ENCODE peak calls at places on chromosomes 16 and 17, in six cellular contexts. M is ovary; Z is pancreas; N is CD4-positive, CD25-positive, alpha-beta regulatory T cell; C is sigmoid colon; D is heart left ventricle. J is an unnamed sample.

GRCh38 chr17:60557805-60558204 is 31.8 kb upstream of the APPBP2 start:
- DNase-seq in M (no peak), Z (no peak), N (peak; percentile 11), C (no peak), D (no peak), J (no peak)

GRCh38 chr17:12927541-12928425 is 90.0 kb downstream of the ELAC2 start:
- DNase-seq in M (peak; percentile 44), Z (no peak), N (no peak), C (no peak), D (no peak), J (no peak)

GRCh38 chr16:3637371-3637923 is 17.0 kb upstream of the DNASE1 start:
- DNase-seq in M (no peak), Z (no peak), N (peak; percentile 75), C (peak; percentile 28), D (no peak), J (peak; percentile 24)

GRCh38 chr16:65769055-65769465 is 597.4 kb upstream of the CDH5 start:
- DNase-seq in M (no peak), Z (no peak), N (no peak), C (no peak), D (no peak), J (no peak)

GRCh38 chr17:65548570-65548969 is 12.9 kb downstream of the AXIN2 start:
- DNase-seq in M (no peak), Z (no peak), N (no peak), C (no peak), D (no peak), J (no peak)

GRCh38 chr16:11946433-11946832 is 4.6 kb upstream of the NPIPB2 start:
- DNase-seq in M (no peak), Z (no peak), N (no peak), C (no peak), D (no peak), J (no peak)

GRCh38 chr16:58843675-58844074 is 109.6 kb upstream of the GOT2 start:
- DNase-seq in M (no peak), Z (no peak), N (no peak), C (no peak), D (no peak), J (no peak)

GRCh38 chr17:15260376-15261062 is 4.6 kb downstream of the PMP22 start:
- DNase-seq in M (peak; percentile 96), Z (peak; percentile 92), N (peak; percentile 48), C (peak; percentile 97), D (peak; percentile 95), J (peak; percentile 38)

GRCh38 chr17:78890111-78890897 is 12.7 kb downstream of the CEP295NL start:
- DNase-seq in M (no peak), Z (no peak), N (peak; percentile 85), C (peak; percentile 80), D (peak; percentile 86), J (peak; percentile 60)

GRCh38 chr16:17590711-17591654 is 120.2 kb upstream of the XYLT1 start:
- DNase-seq in M (no peak), Z (no peak), N (peak; percentile 49), C (no peak), D (no peak), J (peak; percentile 64)

GRCh38 chr16:30528799-30529457 is 2.6 kb upstream of the ZNF768 start:
- DNase-seq in M (no peak), Z (no peak), N (no peak), C (no peak), D (no peak), J (no peak)

GRCh38 chr17:72407336-72408121 is 286.7 kb downstream of the SOX9 start:
- DNase-seq in M (peak; percentile 54), Z (no peak), N (no peak), C (peak; percentile 80), D (no peak), J (no peak)

GRCh38 chr17:37276475-37276874 is 99.3 kb upstream of the C17orf78 start:
- DNase-seq in M (no peak), Z (no peak), N (no peak), C (no peak), D (no peak), J (no peak)

GRCh38 chr16:23027386-23027785 is 121.9 kb downstream of the USP31 start:
- DNase-seq in M (no peak), Z (no peak), N (no peak), C (no peak), D (no peak), J (no peak)

GRCh38 chr17:72725432-72726068 is 366.9 kb downstream of the SLC39A11 start:
- DNase-seq in M (peak; percentile 55), Z (peak; percentile 74), N (peak; percentile 61), C (no peak), D (no peak), J (no peak)

GRCh38 chr17:74635418-74635817 is 11.9 kb upstream of the CD300E start:
- DNase-seq in M (no peak), Z (no peak), N (no peak), C (no peak), D (no peak), J (no peak)

GRCh38 chr16:57377080-57377841 is 5.0 kb downstream of the CX3CL1 start:
- DNase-seq in M (no peak), Z (no peak), N (peak; percentile 7), C (no peak), D (no peak), J (no peak)

GRCh38 chr16:79278506-79278905 is 322.0 kb downstream of the MAF start:
- DNase-seq in M (no peak), Z (no peak), N (peak; percentile 94), C (no peak), D (no peak), J (peak; percentile 82)

GRCh38 chr17:58343131-58343530 is 8.9 kb downstream of the SUPT4H1 start:
- DNase-seq in M (no peak), Z (peak; percentile 2), N (no peak), C (no peak), D (no peak), J (no peak)
- H3K4me1 ChIP-seq in M (no peaks in the 10 kb centered on the region), Z (no peaks in the 10 kb centered on the region), N (peaks cover 83% of the 10 kb centered on the region), C (peaks cover 11% of the 10 kb centered on the region), D (no peaks in the 10 kb centered on the region), J (peaks cover 100% of the 10 kb centered on the region)

GRCh38 chr16:64131423-64131822 is 990.4 kb downstream of the CDH11 start:
- DNase-seq in M (no peak), Z (no peak), N (no peak), C (no peak), D (peak; percentile 35), J (no peak)
- H3K27ac ChIP-seq in M (no peak overlapping the region), Z (no peak overlapping the region), N (no peak overlapping the region), C (no peak overlapping the region), D (no peak overlapping the region), J (no peak overlapping the region)

DNA sequence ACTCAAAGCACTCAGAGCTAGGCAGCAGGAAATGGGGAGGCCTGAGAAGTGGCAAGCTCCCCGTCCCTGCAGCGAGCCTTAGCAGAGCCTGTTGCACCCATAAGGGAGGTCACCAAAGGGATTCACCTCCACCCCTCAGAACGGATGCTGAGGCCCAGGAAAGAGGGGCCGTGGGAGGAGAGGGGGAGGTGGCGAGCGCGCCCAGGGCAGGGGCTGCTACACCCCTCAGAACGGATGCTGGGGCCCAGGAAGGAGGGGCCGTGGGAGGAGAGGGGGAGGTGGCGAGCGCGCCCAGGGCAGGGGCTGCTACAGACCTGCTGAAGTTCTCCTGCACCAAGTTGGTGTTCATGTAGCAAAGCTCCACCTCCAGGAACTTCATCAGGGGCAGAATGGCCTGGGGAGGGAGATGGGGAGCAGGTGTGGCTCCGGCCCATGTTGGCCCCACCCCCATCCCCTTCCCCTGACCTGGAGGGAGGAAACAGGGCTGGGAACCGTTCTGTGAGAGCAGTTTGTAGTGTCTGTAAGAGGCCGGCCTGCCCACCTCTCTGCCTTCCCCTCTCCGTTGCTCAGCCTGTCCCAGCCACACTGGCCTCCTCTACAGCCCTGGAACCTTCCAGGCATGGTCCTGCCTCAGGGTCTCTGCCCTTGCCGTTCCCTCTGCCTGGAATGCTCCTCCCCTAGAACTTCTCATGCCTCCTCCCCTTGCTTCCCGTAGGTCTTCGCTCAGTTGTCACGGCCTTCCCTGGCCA is 11.4 kb downstream of the UNC13D start:
- DNase-seq in M (no peak), Z (peak; percentile 49), N (peak; percentile 70), C (no peak), D (no peak), J (peak; percentile 28)
- H3K4me3 ChIP-seq in M (no peak overlapping the region), Z (no peak overlapping the region), N (peak overlapping the region; percentile 49), C (no peak overlapping the region), D (no peak overlapping the region), J (peak overlapping the region; percentile 31)

DNA sequence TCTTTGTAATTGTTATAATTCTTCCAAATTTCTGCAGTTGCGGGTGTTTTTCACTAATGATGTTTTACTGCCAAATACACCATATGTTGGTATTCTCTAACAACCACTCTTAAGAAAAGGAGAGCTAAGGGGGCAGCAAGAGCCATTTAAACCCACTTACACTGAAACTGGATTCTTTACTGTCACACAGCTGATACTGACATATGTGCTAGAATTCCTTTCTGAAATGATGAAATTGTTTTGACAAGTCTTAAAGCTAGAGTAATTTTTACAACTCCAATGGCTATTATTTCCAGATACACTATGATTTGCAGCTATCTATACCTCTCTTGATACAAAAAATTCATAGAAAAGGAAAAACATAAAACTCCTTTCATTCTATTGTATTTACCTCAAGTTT is 483.1 kb downstream of the CDH11 start:
- DNase-seq in M (no peak), Z (no peak), N (no peak), C (no peak), D (no peak), J (no peak)
- H3K4me1 ChIP-seq in M (no peaks in the 10 kb centered on the region), Z (no peaks in the 10 kb centered on the region), N (no peaks in the 10 kb centered on the region), C (no peaks in the 10 kb centered on the region), D (no peaks in the 10 kb centered on the region), J (no peaks in the 10 kb centered on the region)

DNA sequence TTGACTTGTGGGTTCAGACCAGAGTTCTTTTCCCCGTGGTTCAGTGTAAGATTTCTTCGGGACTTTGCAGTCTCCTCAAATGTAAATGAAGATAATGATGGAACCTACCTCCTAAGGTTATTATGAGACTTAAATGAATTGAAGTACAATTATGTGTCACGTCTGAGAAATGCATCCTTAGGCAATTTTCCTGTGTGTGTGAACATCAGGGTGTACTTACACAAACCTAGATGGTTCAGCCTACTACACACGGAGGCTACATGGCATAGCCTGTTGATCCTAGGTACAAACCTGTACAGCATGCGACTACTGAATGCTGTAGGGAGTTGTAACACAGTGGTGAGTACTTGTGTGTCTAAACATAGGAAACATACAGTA is 1.1 kb upstream of the FAM20A start:
- DNase-seq in M (no peak), Z (no peak), N (no peak), C (no peak), D (no peak), J (no peak)
- H3K27ac ChIP-seq in M (no peak overlapping the region), Z (no peak overlapping the region), N (no peak overlapping the region), C (peak overlapping the region; percentile 40), D (peak overlapping the region; percentile 84), J (no peak overlapping the region)

GRCh38 chr16:87492241-87492635 is 586 bp downstream of the ZCCHC14 start:
- DNase-seq in M (no peak), Z (no peak), N (no peak), C (no peak), D (no peak), J (no peak)
- H3K4me3 ChIP-seq in M (peak overlapping the region; percentile 55), Z (peak overlapping the region; percentile 53), N (no peak overlapping the region), C (peak overlapping the region; percentile 61), D (peak overlapping the region; percentile 58), J (peak overlapping the region; percentile 41)

GRCh38 chr16:56257666-56258359 is 66.5 kb downstream of the GNAO1 start:
- DNase-seq in M (no peak), Z (no peak), N (no peak), C (peak; percentile 72), D (no peak), J (no peak)

GRCh38 chr16:56257260-56257659 is 66.0 kb downstream of the GNAO1 start:
- DNase-seq in M (peak; percentile 69), Z (no peak), N (no peak), C (peak; percentile 97), D (peak; percentile 86), J (no peak)

GRCh38 chr16:56255904-56256303 is 64.6 kb downstream of the GNAO1 start:
- DNase-seq in M (no peak), Z (no peak), N (no peak), C (no peak), D (no peak), J (no peak)

GRCh38 chr16:56247808-56248207 is 56.5 kb downstream of the GNAO1 start:
- DNase-seq in M (no peak), Z (no peak), N (no peak), C (no peak), D (no peak), J (no peak)

GRCh38 chr16:56252835-56253234 is 61.5 kb downstream of the GNAO1 start:
- DNase-seq in M (peak; percentile 49), Z (no peak), N (no peak), C (peak; percentile 82), D (no peak), J (no peak)
- H3K4me1 ChIP-seq in M (peaks cover 14% of the 10 kb centered on the region), Z (no peaks in the 10 kb centered on the region), N (no peaks in the 10 kb centered on the region), C (peaks cover 42% of the 10 kb centered on the region), D (no peaks in the 10 kb centered on the region), J (no peaks in the 10 kb centered on the region)

J was measured in CD4-positive, alpha-beta memory T cell.